ENCODE peak calls at places on chromosomes 4 and X, in five cellular contexts. One of them, this sample, is unnamed.

GRCh38 chrX:9635368-9635767 is 130.3 kb downstream of the GPR143 start:
- DNase-seq in AG10803: no peak
- DNase-seq in H54: no peak
- DNase-seq in D341Med: peak
- DNase-seq in stimulated activated CD4-positive, alpha-beta T cell treated with anti-CD3 and anti-CD28 coated beads, Interleukin-1b, Interleukin-23, amount 100 ng/mL, for 4 hours: no peak
- DNase-seq in this sample: no peak

GRCh38 chr4:170853422-170854021 is 763.8 kb upstream of the AADAT start:
- DNase-seq in H54: peak
- DNase-seq in stimulated activated CD4-positive, alpha-beta T cell treated with anti-CD3 and anti-CD28 coated beads, Interleukin-1b, Interleukin-23, amount 100 ng/mL, for 4 hours: no peak
- DNase-seq in D341Med: peak
- DNase-seq in AG10803: peak
- DNase-seq in this sample: peak

GRCh38 chrX:5051831-5052491 is 1176.7 kb downstream of the NLGN4X start:
- DNase-seq in D341Med: no peak
- DNase-seq in H54: no peak
- DNase-seq in stimulated activated CD4-positive, alpha-beta T cell treated with anti-CD3 and anti-CD28 coated beads, Interleukin-1b, Interleukin-23, amount 100 ng/mL, for 4 hours: no peak
- DNase-seq in AG10803: peak
- DNase-seq in this sample: peak

GRCh38 chr4:174394915-174395314 is 111.2 kb downstream of the CEP44 start:
- DNase-seq in AG10803: peak
- DNase-seq in D341Med: no peak
- DNase-seq in H54: no peak
- DNase-seq in stimulated activated CD4-positive, alpha-beta T cell treated with anti-CD3 and anti-CD28 coated beads, Interleukin-1b, Interleukin-23, amount 100 ng/mL, for 4 hours: no peak
- DNase-seq in this sample: peak

GRCh38 chr4:109977854-109978501 is 65.3 kb downstream of the EGF start:
- DNase-seq in D341Med: peak
- DNase-seq in AG10803: peak
- DNase-seq in H54: no peak
- DNase-seq in stimulated activated CD4-positive, alpha-beta T cell treated with anti-CD3 and anti-CD28 coated beads, Interleukin-1b, Interleukin-23, amount 100 ng/mL, for 4 hours: no peak
- DNase-seq in this sample: peak

GRCh38 chr4:113645771-113646455 is 115.6 kb downstream of the CAMK2D start:
- DNase-seq in stimulated activated CD4-positive, alpha-beta T cell treated with anti-CD3 and anti-CD28 coated beads, Interleukin-1b, Interleukin-23, amount 100 ng/mL, for 4 hours: no peak
- DNase-seq in D341Med: no peak
- DNase-seq in AG10803: peak
- DNase-seq in H54: peak
- DNase-seq in this sample: peak

GRCh38 chr4:15245006-15245530 is 182.8 kb upstream of the C1QTNF7 start:
- DNase-seq in stimulated activated CD4-positive, alpha-beta T cell treated with anti-CD3 and anti-CD28 coated beads, Interleukin-1b, Interleukin-23, amount 100 ng/mL, for 4 hours: no peak
- DNase-seq in H54: no peak
- DNase-seq in D341Med: no peak
- DNase-seq in AG10803: no peak
- DNase-seq in this sample: no peak

GRCh38 chr4:41598580-41598979 is 60.6 kb downstream of the LIMCH1 start:
- DNase-seq in H54: no peak
- DNase-seq in AG10803: no peak
- DNase-seq in D341Med: no peak
- DNase-seq in stimulated activated CD4-positive, alpha-beta T cell treated with anti-CD3 and anti-CD28 coated beads, Interleukin-1b, Interleukin-23, amount 100 ng/mL, for 4 hours: no peak
- DNase-seq in this sample: no peak

GRCh38 chr4:77797239-77797638 is 21.9 kb downstream of the CNOT6L start:
- DNase-seq in AG10803: peak
- DNase-seq in stimulated activated CD4-positive, alpha-beta T cell treated with anti-CD3 and anti-CD28 coated beads, Interleukin-1b, Interleukin-23, amount 100 ng/mL, for 4 hours: no peak
- DNase-seq in H54: no peak
- DNase-seq in D341Med: no peak
- DNase-seq in this sample: peak

GRCh38 chrX:47674776-47675175 is 15.8 kb upstream of the UXT start:
- DNase-seq in H54: no peak
- DNase-seq in D341Med: no peak
- DNase-seq in stimulated activated CD4-positive, alpha-beta T cell treated with anti-CD3 and anti-CD28 coated beads, Interleukin-1b, Interleukin-23, amount 100 ng/mL, for 4 hours: no peak
- DNase-seq in AG10803: peak
- DNase-seq in this sample: no peak

GRCh38 chr4:165060938-165061337 is 7.3 kb downstream of the TRIM75 start:
- DNase-seq in stimulated activated CD4-positive, alpha-beta T cell treated with anti-CD3 and anti-CD28 coated beads, Interleukin-1b, Interleukin-23, amount 100 ng/mL, for 4 hours: no peak
- DNase-seq in AG10803: no peak
- DNase-seq in D341Med: no peak
- DNase-seq in H54: no peak
- DNase-seq in this sample: no peak

This sample was measured in renal cortical epithelial cell.